ENCODE peak calls at places on chromosomes 13 and 19, in five cellular contexts. One of them, this sample, is unnamed.

GRCh38 chr13:33682020-33682564 is 135.9 kb upstream of the RFC3 start:
- DNase-seq in NCI-H2081 treated with DMSO at 0.1 percent for 48 hours: no peak
- DNase-seq in HS-5: no peak
- DNase-seq in tibial nerve: no peak
- DNase-seq in HuH-7.5: no peak
- DNase-seq in this sample: no peak

GRCh38 chr19:13275016-13275722 is 125.0 kb downstream of the IER2 start:
- DNase-seq in NCI-H2081 treated with DMSO at 0.1 percent for 48 hours: no peak
- DNase-seq in HS-5: no peak
- DNase-seq in tibial nerve: no peak
- DNase-seq in HuH-7.5: no peak
- DNase-seq in this sample: no peak

GRCh38 chr13:85503797-85504196 is 295.4 kb downstream of the SLITRK6 start:
- DNase-seq in NCI-H2081 treated with DMSO at 0.1 percent for 48 hours: no peak
- DNase-seq in HS-5: no peak
- DNase-seq in tibial nerve: no peak
- DNase-seq in HuH-7.5: no peak
- DNase-seq in this sample: no peak

GRCh38 chr19:1884719-1885334 is 469 bp downstream of the ABHD17A start:
- DNase-seq in NCI-H2081 treated with DMSO at 0.1 percent for 48 hours: no peak
- DNase-seq in HS-5: no peak
- DNase-seq in tibial nerve: no peak
- DNase-seq in HuH-7.5: peak
- DNase-seq in this sample: no peak

GRCh38 chr13:96988441-96988840 is 5.8 kb downstream of the OXGR1 start:
- DNase-seq in NCI-H2081 treated with DMSO at 0.1 percent for 48 hours: no peak
- DNase-seq in HS-5: no peak
- DNase-seq in tibial nerve: no peak
- DNase-seq in HuH-7.5: no peak
- DNase-seq in this sample: no peak

GRCh38 chr19:3801412-3802096 is 15.4 kb upstream of the MATK start:
- DNase-seq in NCI-H2081 treated with DMSO at 0.1 percent for 48 hours: no peak
- DNase-seq in HS-5: no peak
- DNase-seq in tibial nerve: no peak
- DNase-seq in HuH-7.5: no peak
- DNase-seq in this sample: no peak

GRCh38 chr13:75787249-75787940 is 151.3 kb downstream of the LMO7 start:
- DNase-seq in NCI-H2081 treated with DMSO at 0.1 percent for 48 hours: no peak
- DNase-seq in HS-5: no peak
- DNase-seq in tibial nerve: no peak
- DNase-seq in HuH-7.5: no peak
- DNase-seq in this sample: no peak

GRCh38 chr19:2912306-2912705 is 11.6 kb downstream of the ZNF57 start:
- DNase-seq in NCI-H2081 treated with DMSO at 0.1 percent for 48 hours: no peak
- DNase-seq in HS-5: no peak
- DNase-seq in tibial nerve: no peak
- DNase-seq in HuH-7.5: no peak
- DNase-seq in this sample: no peak

GRCh38 chr13:54415753-54416366 is 1387.2 kb downstream of the OLFM4 start:
- DNase-seq in NCI-H2081 treated with DMSO at 0.1 percent for 48 hours: no peak
- DNase-seq in HS-5: no peak
- DNase-seq in tibial nerve: no peak
- DNase-seq in HuH-7.5: no peak
- DNase-seq in this sample: no peak

GRCh38 chr19:7488736-7489353 is at the start of gene PEX11G:
- DNase-seq in NCI-H2081 treated with DMSO at 0.1 percent for 48 hours: peak
- DNase-seq in HS-5: peak
- DNase-seq in tibial nerve: peak
- DNase-seq in HuH-7.5: no peak
- DNase-seq in this sample: peak

GRCh38 chr13:98900442-98900841 is 77.4 kb downstream of the DOCK9 start:
- DNase-seq in NCI-H2081 treated with DMSO at 0.1 percent for 48 hours: no peak
- DNase-seq in HS-5: no peak
- DNase-seq in tibial nerve: no peak
- DNase-seq in HuH-7.5: no peak
- DNase-seq in this sample: no peak

GRCh38 chr19:50639121-50640112 is at the start of gene SYT3:
- DNase-seq in NCI-H2081 treated with DMSO at 0.1 percent for 48 hours: no peak
- DNase-seq in HS-5: no peak
- DNase-seq in tibial nerve: no peak
- DNase-seq in HuH-7.5: no peak
- DNase-seq in this sample: peak

GRCh38 chr13:95154441-95154886 is 146.8 kb downstream of the ABCC4 start:
- DNase-seq in NCI-H2081 treated with DMSO at 0.1 percent for 48 hours: peak
- DNase-seq in HS-5: no peak
- DNase-seq in tibial nerve: no peak
- DNase-seq in HuH-7.5: no peak
- DNase-seq in this sample: no peak

GRCh38 chr19:8184274-8184673 is 24.9 kb upstream of the CERS4 start:
- DNase-seq in NCI-H2081 treated with DMSO at 0.1 percent for 48 hours: no peak
- DNase-seq in HS-5: no peak
- DNase-seq in tibial nerve: no peak
- DNase-seq in HuH-7.5: no peak
- DNase-seq in this sample: no peak

GRCh38 chr13:33264620-33264978 is 21.0 kb downstream of the STARD13 start:
- DNase-seq in NCI-H2081 treated with DMSO at 0.1 percent for 48 hours: no peak
- DNase-seq in HS-5: no peak
- DNase-seq in tibial nerve: no peak
- DNase-seq in HuH-7.5: no peak
- DNase-seq in this sample: no peak

GRCh38 chr19:9586764-9587163 is 2.5 kb upstream of the ZNF121 start:
- DNase-seq in NCI-H2081 treated with DMSO at 0.1 percent for 48 hours: peak
- DNase-seq in HS-5: peak
- DNase-seq in tibial nerve: peak
- DNase-seq in HuH-7.5: peak
- DNase-seq in this sample: peak

GRCh38 chr19:40578442-40578908 is 1.8 kb downstream of the SHKBP1 start:
- DNase-seq in NCI-H2081 treated with DMSO at 0.1 percent for 48 hours: no peak
- DNase-seq in HS-5: no peak
- DNase-seq in tibial nerve: no peak
- DNase-seq in HuH-7.5: no peak
- DNase-seq in this sample: peak

This sample was measured in Caco-2.